ENCODE peak calls at places on chromosomes 11 and 22, in four cellular contexts. M, T, N and V are unnamed samples.

GRCh38 chr11:81129618-81130017 is 1604.0 kb downstream of the FAM181B start:
- DNase-seq in M (no peak), N (no peak), T (no peak), V (no peak)

GRCh38 chr22:21593406-21594232 is 26.1 kb downstream of the UBE2L3 start:
- DNase-seq in N (no peak), T (no peak), M (no peak), V (no peak)

GRCh38 chr22:17726561-17727243 is 47.6 kb downstream of the BID start:
- DNase-seq in N (peak; percentile 45), T (no peak), M (no peak), V (no peak)

GRCh38 chr22:22710719-22711531 is 66.5 kb downstream of the GGTLC2 start:
- DNase-seq in T (peak; percentile 69), M (peak; percentile 41), N (peak; percentile 75), V (no peak)

GRCh38 chr11:97860237-97860636 is 1160.5 kb upstream of the CNTN5 start:
- DNase-seq in M (no peak), T (no peak), N (no peak), V (no peak)

GRCh38 chr11:119854521-119854920 is 125.5 kb upstream of the NECTIN1 start:
- DNase-seq in N (no peak), T (no peak), M (no peak), V (no peak)

GRCh38 chr11:6812391-6813005 is 13.0 kb upstream of the OR6A2 start:
- DNase-seq in N (no peak), T (no peak), M (no peak), V (no peak)

GRCh38 chr11:96257972-96258951 is 84.7 kb downstream of the MAML2 start:
- DNase-seq in N (no peak), M (peak; percentile 17), T (no peak), V (no peak)

GRCh38 chr22:23064381-23065068 is 5.8 kb upstream of the GNAZ start:
- DNase-seq in N (peak; percentile 33), M (no peak), T (no peak), V (no peak)

GRCh38 chr22:24436553-24436952 is 9.2 kb downstream of the ADORA2A start:
- DNase-seq in T (no peak), M (no peak), N (peak; percentile 47), V (no peak)
- H3K36me3 ChIP-seq in T (no peaks in the 10 kb centered on the region), M (no peaks in the 10 kb centered on the region), N (no peaks in the 10 kb centered on the region), V (no peaks in the 10 kb centered on the region)

GRCh38 chr22:45343143-45343542 is 33.4 kb downstream of the FAM118A start:
- DNase-seq in M (no peak), N (no peak), T (no peak), V (no peak)
- H3K36me3 ChIP-seq in M (peaks cover 18% of the 10 kb centered on the region), N (no peaks in the 10 kb centered on the region), T (no peaks in the 10 kb centered on the region), V (peaks cover 15% of the 10 kb centered on the region)

DNA sequence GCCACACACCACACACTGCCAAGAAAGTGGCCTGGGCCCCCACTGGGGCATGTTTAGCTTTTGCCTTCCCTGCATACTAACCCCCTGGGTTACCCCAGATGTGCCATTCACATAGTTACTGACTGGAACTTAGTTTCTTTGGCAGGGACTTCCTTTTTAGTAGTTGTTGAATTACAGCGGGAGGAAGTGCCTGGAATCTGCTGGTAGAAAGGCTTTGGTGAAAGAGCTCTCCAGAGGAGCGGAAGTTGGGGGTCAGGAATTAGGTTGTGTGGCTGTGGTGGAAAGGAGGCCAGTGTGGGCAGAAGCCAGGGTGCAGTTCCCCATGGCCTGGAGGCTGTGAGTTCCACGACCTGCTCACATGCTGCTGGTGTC is 69.0 kb downstream of the MED15 start:
- DNase-seq in N (no peak), M (no peak), T (no peak), V (no peak)
- H3K36me3 ChIP-seq in N (peaks cover 10% of the 10 kb centered on the region), M (peaks cover 76% of the 10 kb centered on the region), T (peaks cover 37% of the 10 kb centered on the region), V (peaks cover 61% of the 10 kb centered on the region)

GRCh38 chr11:113864410-113864809 is 11.0 kb downstream of the USP28 start:
- DNase-seq in N (no peak), T (no peak), M (no peak), V (no peak)

GRCh38 chr11:113871331-113871730 is 4.0 kb downstream of the USP28 start:
- DNase-seq in N (no peak), T (no peak), M (no peak), V (no peak)

GRCh38 chr11:113862430-113862829 is 12.9 kb downstream of the USP28 start:
- DNase-seq in M (no peak), T (no peak), N (no peak), V (no peak)

GRCh38 chr11:113867843-113868503 is 7.4 kb downstream of the USP28 start:
- DNase-seq in N (no peak), T (no peak), M (no peak), V (no peak)

DNA sequence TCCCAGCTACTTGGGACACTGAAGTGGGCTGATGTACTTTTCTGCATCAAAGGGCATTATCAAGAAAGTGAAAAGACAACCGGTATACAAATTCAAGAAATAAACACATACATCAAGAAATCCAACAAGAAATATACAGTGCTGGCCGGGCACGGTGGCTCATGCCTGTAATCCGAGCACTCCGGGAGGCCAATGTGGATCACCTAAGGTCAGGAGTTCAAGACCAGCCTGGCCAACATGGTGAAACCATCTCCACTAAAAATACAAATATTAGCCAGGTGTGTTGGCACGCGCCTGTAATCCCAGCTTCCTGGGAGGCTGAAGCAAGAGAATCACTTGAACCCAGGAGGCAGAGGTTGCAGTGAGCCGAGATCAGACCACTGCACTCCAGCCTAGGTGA is 9.5 kb downstream of the USP28 start:
- DNase-seq in T (no peak), M (no peak), N (no peak), V (no peak)
- H3K36me3 ChIP-seq in T (no peaks in the 10 kb centered on the region), M (no peaks in the 10 kb centered on the region), N (no peaks in the 10 kb centered on the region), V (no peaks in the 10 kb centered on the region)

GRCh38 chr22:19456541-19456940 is 9.0 kb upstream of the C22orf39 start:
- DNase-seq in M (no peak), T (no peak), N (no peak), V (no peak)
- H3K36me3 ChIP-seq in M (peaks cover 74% of the 10 kb centered on the region), T (peaks cover 67% of the 10 kb centered on the region), N (peaks cover 4% of the 10 kb centered on the region), V (peaks cover 21% of the 10 kb centered on the region)